ENCODE peak calls at places on chromosomes 16 and 17, in ten cellular contexts. M, A, L, F, U, T, P, Q, N and K are unnamed samples.

GRCh38 chr17:40552806-40553693 is 12.2 kb downstream of the CCR7 start:
- DNase-seq in U (no peak), M (peak), F (no peak), L (no peak), P (no peak), Q (no peak), T (no peak), A (no peak), N (peak), K (no peak)

GRCh38 chr16:72723781-72724180 is 324.1 kb downstream of the ZFHX3 start:
- DNase-seq in N (no peak), L (no peak), M (no peak), U (no peak), A (peak), F (no peak), P (no peak), T (peak), Q (no peak), K (no peak)

GRCh38 chr16:81711609-81712329 is 67.3 kb upstream of the PLCG2 start:
- DNase-seq in T (peak), A (peak), N (no peak), U (no peak), P (no peak), M (no peak), Q (no peak), L (no peak), F (peak), K (peak)

GRCh38 chr16:51971184-51971583 is 575.8 kb downstream of the TOX3 start:
- DNase-seq in Q (peak), N (no peak), P (no peak), U (no peak), F (no peak), T (peak), M (no peak), A (no peak), L (no peak), K (peak)

GRCh38 chr16:6375471-6376075 is 957.1 kb upstream of the RBFOX1 start:
- DNase-seq in L (no peak), P (no peak), F (no peak), T (no peak), M (no peak), Q (peak), U (no peak), A (no peak), N (no peak), K (no peak)

GRCh38 chr16:50121721-50122445 is 31.2 kb upstream of the TENT4B start:
- DNase-seq in F (no peak), M (peak), L (peak), T (no peak), A (no peak), Q (no peak), U (no peak), P (no peak), N (peak), K (no peak)

GRCh38 chr17:74677558-74678466 is 34.9 kb downstream of the CD300LF start:
- DNase-seq in T (peak), U (no peak), P (no peak), N (no peak), L (peak), Q (no peak), F (peak), A (no peak), M (no peak), K (no peak)

GRCh38 chr17:59842901-59843652 is 49.7 kb downstream of the TUBD1 start:
- DNase-seq in T (peak), L (peak), A (peak), U (no peak), N (peak), Q (no peak), F (peak), M (peak), P (peak), K (peak)

GRCh38 chr16:77759821-77760220 is 28.5 kb upstream of the VAT1L start:
- DNase-seq in L (no peak), M (no peak), T (peak), F (no peak), A (no peak), U (no peak), N (no peak), Q (no peak), P (no peak), K (no peak)

GRCh38 chr17:75970626-75971025 is 8.3 kb downstream of the ACOX1 start:
- DNase-seq in M (no peak), T (no peak), L (no peak), Q (no peak), N (no peak), P (no peak), F (no peak), A (no peak), U (no peak), K (no peak)

GRCh38 chr17:76683921-76684745 is 26.6 kb downstream of the MXRA7 start:
- DNase-seq in Q (no peak), F (no peak), M (no peak), L (no peak), U (no peak), N (no peak), P (no peak), A (no peak), T (no peak), K (no peak)

GRCh38 chr16:87226926-87227650 is 90.1 kb downstream of the C16orf95 start:
- DNase-seq in L (no peak), A (peak), Q (no peak), F (peak), M (no peak), P (no peak), U (no peak), T (peak), N (no peak), K (peak)

GRCh38 chr17:81030726-81031570 is 4.0 kb upstream of the BAIAP2 start:
- DNase-seq in F (no peak), P (no peak), L (no peak), M (no peak), T (no peak), U (peak), N (no peak), A (no peak), Q (no peak), K (no peak)

GRCh38 chr16:80084614-80085013 is 456.2 kb upstream of the DYNLRB2 start:
- DNase-seq in M (peak), Q (peak), U (no peak), F (no peak), L (no peak), N (no peak), P (no peak), T (peak), A (no peak), K (peak)

GRCh38 chr16:54587176-54587515 is 300.6 kb upstream of the IRX3 start:
- DNase-seq in M (no peak), F (no peak), U (no peak), P (no peak), T (no peak), N (no peak), L (no peak), Q (no peak), A (no peak), K (no peak)

GRCh38 chr17:68004201-68004600 is 7.9 kb upstream of the C17orf58 start:
- DNase-seq in L (no peak), Q (no peak), T (no peak), N (no peak), F (no peak), U (no peak), P (no peak), M (peak), A (no peak), K (no peak)

GRCh38 chr17:81329279-81329926 is 34.3 kb upstream of the SLC38A10 start:
- DNase-seq in N (no peak), F (peak), T (peak), A (peak), L (no peak), P (no peak), U (peak), Q (no peak), M (peak), K (no peak)

GRCh38 chr16:29975811-29976511 is 2.3 kb downstream of the TAOK2 start:
- DNase-seq in L (no peak), F (no peak), T (no peak), U (no peak), P (no peak), Q (no peak), N (no peak), A (no peak), M (no peak), K (no peak)

GRCh38 chr17:6986676-6987075 is 9.2 kb upstream of the ALOX12 start:
- DNase-seq in L (no peak), Q (no peak), M (no peak), N (no peak), P (no peak), T (no peak), A (no peak), U (no peak), F (no peak), K (no peak)

GRCh38 chr17:71689782-71690181 is 431.0 kb upstream of the SOX9 start:
- DNase-seq in U (no peak), A (no peak), N (no peak), F (no peak), Q (no peak), T (no peak), P (no peak), M (no peak), L (no peak), K (no peak)

GRCh38 chr17:55783684-55784245 is 32.9 kb downstream of the PCTP start:
- DNase-seq in U (peak), M (peak), Q (no peak), P (no peak), A (no peak), T (peak), F (peak), L (no peak), N (no peak), K (no peak)

GRCh38 chr16:48537909-48538745 is 71.9 kb downstream of the N4BP1 start:
- DNase-seq in M (peak), L (no peak), P (no peak), U (peak), N (no peak), F (no peak), Q (no peak), A (no peak), T (peak), K (no peak)

GRCh38 chr17:57970706-57971105 is 15.5 kb upstream of the CUEDC1 start:
- DNase-seq in F (peak), T (peak), L (no peak), A (no peak), Q (no peak), M (no peak), N (no peak), P (no peak), U (no peak), K (no peak)

GRCh38 chr16:56355786-56356275 is 69.5 kb downstream of the AMFR start:
- DNase-seq in A (no peak), P (no peak), Q (no peak), M (peak), N (no peak), F (no peak), U (peak), T (no peak), L (no peak), K (no peak)